ENCODE peak calls at places on chromosomes 1 and 21, in eight cellular contexts. B is T-helper 1 cell; W is A172; M is activated T-cell treated with anti-CD3 and anti-CD28 coated beads, Interleukin-2, amount 50 U/mL, for 72 hours; S is stimulated activated CD8-positive, alpha-beta memory T cell treated with anti-CD3 and anti-CD28 coated beads, Interleukin-4, amount 100 ng/mL, for 1 hour; O is mucosa of gallbladder; N is HCEC 1CT; Z is activated CD4-positive, alpha-beta T cell treated with anti-CD3 and anti-CD28 coated beads for 1 hour. T is an unnamed sample.

GRCh38 chr1:38991638-38992449 is 768 bp downstream of the AKIRIN1 start:
- DNase-seq in Z (no peak), N (peak; percentile 43), W (no peak), O (no peak), B (no peak), M (peak; percentile 7), S (no peak), T (no peak)

GRCh38 chr21:33892853-33893252 is 22.8 kb downstream of the ATP5PO start:
- DNase-seq in B (no peak), Z (no peak), O (no peak), W (no peak), S (no peak), M (no peak), N (no peak), T (no peak)

GRCh38 chr1:236893626-236894545 is 98.8 kb downstream of the MTR start:
- DNase-seq in O (peak; percentile 20), M (no peak), B (no peak), Z (no peak), N (peak; percentile 86), W (no peak), S (no peak), T (no peak)

GRCh38 chr1:41286486-41286885 is 44.4 kb upstream of the SCMH1 start:
- DNase-seq in N (no peak), B (no peak), M (no peak), O (no peak), S (no peak), W (no peak), Z (no peak), T (no peak)

GRCh38 chr21:37916795-37917142 is 512 bp upstream of the KCNJ6 start:
- DNase-seq in O (no peak), S (no peak), B (no peak), W (no peak), M (no peak), N (peak; percentile 20), Z (no peak), T (no peak)

GRCh38 chr1:8448906-8449661 is 131.2 kb downstream of the SLC45A1 start:
- DNase-seq in M (peak; percentile 19), S (no peak), B (no peak), W (no peak), N (peak; percentile 54), O (no peak), Z (no peak), T (no peak)

GRCh38 chr1:115677172-115677542 is 35.4 kb downstream of the VANGL1 start:
- DNase-seq in O (no peak), S (no peak), W (no peak), M (no peak), B (no peak), Z (no peak), N (no peak), T (no peak)

GRCh38 chr1:175708787-175709186 is 34.6 kb downstream of the TNR start:
- DNase-seq in O (no peak), N (no peak), Z (no peak), W (no peak), B (no peak), S (no peak), M (no peak), T (no peak)

GRCh38 chr21:45496968-45497845 is 45.0 kb downstream of the SLC19A1 start:
- DNase-seq in W (no peak), O (no peak), N (no peak), Z (no peak), B (peak; percentile 5), M (no peak), S (no peak), T (no peak)

GRCh38 chr21:25560151-25560783 is 47.0 kb downstream of the MRPL39 start:
- DNase-seq in Z (no peak), M (no peak), W (no peak), S (no peak), N (no peak), B (no peak), O (no peak), T (no peak)

GRCh38 chr1:41799723-41800122 is 119.0 kb downstream of the HIVEP3 start:
- DNase-seq in Z (no peak), S (no peak), O (no peak), M (no peak), N (no peak), W (peak; percentile 38), B (no peak), T (no peak)

GRCh38 chr1:109242387-109242786 is 7.0 kb upstream of the CELSR2 start:
- DNase-seq in O (no peak), Z (no peak), N (no peak), M (no peak), W (no peak), S (no peak), B (no peak), T (no peak)

GRCh38 chr1:43650306-43650941 is 475 bp downstream of the KDM4A start:
- DNase-seq in M (peak; percentile 96), N (peak; percentile 93), B (peak; percentile 75), W (peak; percentile 96), O (peak; percentile 98), S (peak; percentile 81), Z (peak; percentile 77), T (peak; percentile 89)

GRCh38 chr1:27416387-27417111 is 24.1 kb downstream of the GPR3 start:
- DNase-seq in M (peak; percentile 59), Z (no peak), O (peak; percentile 46), S (no peak), W (peak; percentile 48), N (peak; percentile 73), B (no peak), T (no peak)

GRCh38 chr1:102531031-102531430 is 534.3 kb upstream of the OLFM3 start:
- DNase-seq in O (no peak), N (no peak), Z (no peak), B (no peak), M (no peak), S (no peak), W (no peak), T (no peak)

GRCh38 chr1:43531906-43532584 is 1.4 kb downstream of the PTPRF start:
- DNase-seq in S (no peak), N (no peak), W (no peak), M (no peak), O (no peak), B (no peak), Z (no peak), T (no peak)

GRCh38 chr1:156230102-156230501 is 11.9 kb upstream of the BGLAP start:
- DNase-seq in N (no peak), S (no peak), M (no peak), Z (no peak), W (no peak), O (no peak), B (no peak), T (no peak)

GRCh38 chr1:213119794-213120193 is 68.8 kb downstream of the RPS6KC1 start:
- DNase-seq in M (no peak), W (no peak), B (no peak), S (no peak), Z (no peak), N (no peak), O (no peak), T (no peak)

GRCh38 chr1:43653339-43653738 is 3.4 kb downstream of the KDM4A start:
- DNase-seq in O (no peak), W (peak; percentile 24), N (peak; percentile 55), Z (no peak), S (no peak), M (no peak), B (no peak), T (no peak)

GRCh38 chr21:42298237-42298636 is 17.0 kb downstream of the TFF3 start:
- DNase-seq in W (peak; percentile 23), Z (no peak), B (no peak), S (no peak), M (no peak), N (no peak), O (no peak), T (no peak)

GRCh38 chr1:164630626-164631396 is 71.8 kb downstream of the PBX1 start:
- DNase-seq in B (no peak), Z (no peak), M (no peak), N (no peak), O (no peak), S (no peak), W (no peak), T (no peak)

GRCh38 chr1:156284762-156285161 is 637 bp downstream of the TMEM79 start:
- DNase-seq in S (no peak), Z (no peak), B (no peak), O (no peak), W (no peak), N (peak; percentile 15), M (no peak), T (no peak)

T was measured in NCI-H1048.